ENCODE peak calls at places on chromosomes 12 and 14, in four cellular contexts. O is AG10803, Y is A549, N is endothelial cell. G is an unnamed sample.

GRCh38 chr14:98513558-98513957 is 758.4 kb downstream of the BCL11B start:
- DNase-seq in O (no peak), Y (no peak), N (no peak), G (no peak)

GRCh38 chr14:57389646-57390036 is 745 bp upstream of the NAA30 start:
- DNase-seq in N (peak), Y (no peak), O (no peak), G (no peak)

GRCh38 chr12:92899388-92900001 is 29.6 kb downstream of the EEA1 start:
- DNase-seq in N (no peak), Y (peak), O (peak), G (no peak)

GRCh38 chr14:105500036-105500725 is 9.1 kb downstream of the TEDC1 start:
- DNase-seq in O (no peak), Y (no peak), N (no peak), G (no peak)

GRCh38 chr12:107014050-107014449 is 27.1 kb upstream of the MTERF2 start:
- DNase-seq in N (no peak), O (no peak), Y (peak), G (no peak)

GRCh38 chr12:80756875-80757274 is 40.2 kb downstream of the MYF5 start:
- DNase-seq in O (no peak), N (no peak), Y (no peak), G (no peak)

GRCh38 chr12:55314043-55314442 is at the start of gene OR6C1:
- DNase-seq in O (no peak), N (no peak), Y (no peak), G (no peak)

GRCh38 chr14:65879218-65880009 is 466.9 kb downstream of the FUT8 start:
- DNase-seq in Y (peak), O (peak), N (no peak), G (no peak)

GRCh38 chr14:90496379-90496778 is 99.5 kb downstream of the CALM1 start:
- DNase-seq in O (no peak), N (no peak), Y (no peak), G (no peak)

GRCh38 chr14:95722525-95723190 is 8.7 kb upstream of the TCL1A start:
- DNase-seq in N (no peak), O (no peak), Y (no peak), G (no peak)

GRCh38 chr12:6266431-6267006 is 44.0 kb upstream of the PLEKHG6 start:
- DNase-seq in N (no peak), Y (no peak), O (no peak), G (no peak)

GRCh38 chr14:54627718-54628345 is 60.9 kb downstream of the SAMD4A start:
- DNase-seq in N (peak), O (peak), Y (no peak), G (peak)

GRCh38 chr12:119642986-119643385 is 24.9 kb upstream of the PRKAB1 start:
- DNase-seq in Y (no peak), N (peak), O (no peak), G (peak)

GRCh38 chr12:57552306-57552651 is 2.4 kb downstream of the KIF5A start:
- DNase-seq in O (no peak), N (no peak), Y (no peak), G (no peak)

GRCh38 chr12:6336079-6336858 is 5.6 kb downstream of the TNFRSF1A start:
- DNase-seq in O (peak), Y (peak), N (peak), G (peak)

GRCh38 chr14:75244121-75244520 is 34.5 kb upstream of the FOS start:
- DNase-seq in N (no peak), Y (no peak), O (no peak), G (no peak)

GRCh38 chr12:71876400-71876799 is 36.8 kb downstream of the TBC1D15 start:
- DNase-seq in O (no peak), N (no peak), Y (no peak), G (no peak)

GRCh38 chr14:33657478-33657877 is 293.4 kb downstream of the EGLN3 start:
- DNase-seq in N (no peak), Y (no peak), O (no peak), G (no peak)
- TF ChIP-seq CTCF in N (no peak), Y (no peak), O (no peak), G (no peak)

GRCh38 chr12:77720258-77720657 is 110.4 kb upstream of the NAV3 start:
- DNase-seq in N (no peak), O (no peak), Y (peak), G (peak)
- TF ChIP-seq CTCF in N (no peak), O (peak), Y (no peak), G (peak)

GRCh38 chr14:64337901-64338615 is 43.9 kb upstream of the ESR2 start:
- DNase-seq in N (peak), O (peak), Y (peak), G (peak)
- TF ChIP-seq CTCF in N (no peak), O (no peak), Y (no peak), G (no peak)

GRCh38 chr12:12724421-12725085 is 7.4 kb downstream of the CDKN1B start:
- DNase-seq in O (no peak), Y (no peak), N (no peak), G (peak)

GRCh38 chr12:12722351-12723146 is 5.4 kb downstream of the CDKN1B start:
- DNase-seq in Y (peak), N (no peak), O (no peak), G (no peak)

GRCh38 chr12:12723147-12723680 is 6.0 kb downstream of the CDKN1B start:
- DNase-seq in Y (peak), O (no peak), N (no peak), G (no peak)

GRCh38 chr12:12725086-12725955 is 8.2 kb downstream of the CDKN1B start:
- DNase-seq in N (peak), O (peak), Y (peak), G (peak)

GRCh38 chr12:12723681-12724420 is 6.7 kb downstream of the CDKN1B start:
- DNase-seq in O (peak), N (peak), Y (peak), G (peak)
- TF ChIP-seq CTCF in O (no peak), N (no peak), Y (no peak), G (no peak)

GRCh38 chr14:28142400-28143015 is 624.1 kb upstream of the FOXG1 start:
- DNase-seq in N (no peak), O (no peak), Y (peak), G (no peak)
- TF ChIP-seq CTCF in N (peak), O (no peak), Y (peak), G (no peak)

GRCh38 chr14:35215110-35215872 is 76.9 kb upstream of the PSMA6 start:
- DNase-seq in O (peak), Y (peak), N (no peak), G (no peak)
- TF ChIP-seq CTCF in O (peak), Y (peak), N (no peak), G (peak)

GRCh38 chr12:132413931-132414588 is 75.9 kb upstream of the FBRSL1 start:
- DNase-seq in Y (no peak), N (peak), O (no peak), G (peak)
- TF ChIP-seq CTCF in Y (peak), N (peak), O (peak), G (peak)

GRCh38 chr14:23034498-23035302 is at the start of gene PSMB5:
- DNase-seq in N (peak), Y (peak), O (peak), G (peak)
- TF ChIP-seq CTCF in N (no peak), Y (no peak), O (peak), G (no peak)